ENCODE peak calls at places on chromosomes 4 and X, in five cellular contexts. One of them, this sample, is unnamed.

GRCh38 chr4:101114936-101115372 is 232.4 kb downstream of the PPP3CA start:
- DNase-seq in HS-5: no peak
- DNase-seq in GM04504: no peak
- DNase-seq in AML-193: no peak
- DNase-seq in foreskin keratinocyte: peak
- DNase-seq in this sample: peak

GRCh38 chr4:102447413-102447812 is 53.7 kb upstream of the NFKB1 start:
- DNase-seq in HS-5: no peak
- DNase-seq in GM04504: no peak
- DNase-seq in AML-193: no peak
- DNase-seq in foreskin keratinocyte: no peak
- DNase-seq in this sample: no peak

GRCh38 chrX:132837126-132837525 is 121.3 kb downstream of the HS6ST2 start:
- DNase-seq in HS-5: peak
- DNase-seq in GM04504: peak
- DNase-seq in AML-193: no peak
- DNase-seq in foreskin keratinocyte: peak
- DNase-seq in this sample: peak

GRCh38 chr4:189084671-189085070 is 856.0 kb upstream of the FRG1 start:
- DNase-seq in HS-5: no peak
- DNase-seq in GM04504: no peak
- DNase-seq in AML-193: no peak
- DNase-seq in foreskin keratinocyte: no peak
- DNase-seq in this sample: no peak

GRCh38 chr4:20462426-20463175 is 210.9 kb downstream of the SLIT2 start:
- DNase-seq in HS-5: no peak
- DNase-seq in GM04504: no peak
- DNase-seq in AML-193: no peak
- DNase-seq in foreskin keratinocyte: peak
- DNase-seq in this sample: peak

GRCh38 chr4:38128478-38129451 is 168.6 kb downstream of the PTTG2 start:
- DNase-seq in HS-5: no peak
- DNase-seq in GM04504: peak
- DNase-seq in AML-193: no peak
- DNase-seq in foreskin keratinocyte: peak
- DNase-seq in this sample: peak

GRCh38 chr4:73897380-73898136 is 28.4 kb downstream of the CXCL1 start:
- DNase-seq in HS-5: peak
- DNase-seq in GM04504: peak
- DNase-seq in AML-193: no peak
- DNase-seq in foreskin keratinocyte: no peak
- DNase-seq in this sample: peak

GRCh38 chrX:137563681-137564651 is 2.0 kb upstream of the ZIC3 start:
- DNase-seq in HS-5: no peak
- DNase-seq in GM04504: no peak
- DNase-seq in AML-193: no peak
- DNase-seq in foreskin keratinocyte: no peak
- DNase-seq in this sample: no peak

GRCh38 chr4:107825072-107825789 is 499 bp downstream of the SGMS2 start:
- DNase-seq in HS-5: no peak
- DNase-seq in GM04504: no peak
- DNase-seq in AML-193: no peak
- DNase-seq in foreskin keratinocyte: peak
- DNase-seq in this sample: peak

GRCh38 chr4:88763075-88763474 is 65.4 kb upstream of the NAP1L5 start:
- DNase-seq in HS-5: no peak
- DNase-seq in GM04504: no peak
- DNase-seq in AML-193: no peak
- DNase-seq in foreskin keratinocyte: no peak
- DNase-seq in this sample: no peak

GRCh38 chr4:122453384-122454000 is 3.0 kb downstream of the IL2 start:
- DNase-seq in HS-5: no peak
- DNase-seq in GM04504: no peak
- DNase-seq in AML-193: no peak
- DNase-seq in foreskin keratinocyte: no peak
- DNase-seq in this sample: no peak

GRCh38 chr4:2871466-2871865 is 27.8 kb downstream of the ADD1 start:
- DNase-seq in HS-5: no peak
- DNase-seq in GM04504: no peak
- DNase-seq in AML-193: peak
- DNase-seq in foreskin keratinocyte: no peak
- DNase-seq in this sample: no peak

GRCh38 chr4:5746829-5747745 is 36.1 kb downstream of the EVC start:
- DNase-seq in HS-5: peak
- DNase-seq in GM04504: no peak
- DNase-seq in AML-193: no peak
- DNase-seq in foreskin keratinocyte: peak
- DNase-seq in this sample: peak

GRCh38 chrX:7068939-7069367 is 78.6 kb upstream of the STS start:
- DNase-seq in HS-5: no peak
- DNase-seq in GM04504: no peak
- DNase-seq in AML-193: no peak
- DNase-seq in foreskin keratinocyte: no peak
- DNase-seq in this sample: peak

GRCh38 chr4:184416913-184417734 is 57.2 kb downstream of the IRF2 start:
- DNase-seq in HS-5: no peak
- DNase-seq in GM04504: no peak
- DNase-seq in AML-193: no peak
- DNase-seq in foreskin keratinocyte: peak
- DNase-seq in this sample: peak

GRCh38 chr4:127203561-127204260 is 429.0 kb upstream of the INTU start:
- DNase-seq in HS-5: peak
- DNase-seq in GM04504: no peak
- DNase-seq in AML-193: no peak
- DNase-seq in foreskin keratinocyte: peak
- DNase-seq in this sample: peak